ENCODE peak calls at places on chromosomes 12 and 14, in ten cellular contexts. H is AG04450; J is memory B cell; O is tibial nerve; F is GM12878; Y is type B pancreatic cell; Q is MCF 10A; P is fibroblast of the conjunctiva; U is A549; Z is naive thymus-derived CD8-positive, alpha-beta T cell. A is an unnamed sample.

GRCh38 chr12:105100998-105101397 is 6.5 kb upstream of the WASHC4 start:
- DNase-seq in H (no peak), J (no peak), O (no peak), F (no peak), Y (no peak), Q (no peak), P (no peak), U (no peak), Z (no peak), A (peak; percentile 27)

GRCh38 chr14:78227466-78228077 is 57.4 kb downstream of the NRXN3 start:
- DNase-seq in H (no peak), J (no peak), O (no peak), F (no peak), Y (no peak), Q (peak; percentile 44), P (no peak), U (no peak), Z (no peak), A (no peak)

GRCh38 chr12:127485528-127485927 is 781.4 kb upstream of the TMEM132C start:
- DNase-seq in H (peak; percentile 68), J (no peak), O (no peak), F (no peak), Y (no peak), Q (peak; percentile 88), P (peak; percentile 67), U (no peak), Z (no peak), A (peak; percentile 52)

GRCh38 chr12:112466835-112467234 is 48.1 kb downstream of the PTPN11 start:
- DNase-seq in H (no peak), J (no peak), O (no peak), F (no peak), Y (no peak), Q (no peak), P (no peak), U (no peak), Z (no peak), A (no peak)

GRCh38 chr12:65188179-65188709 is 18.9 kb downstream of the LEMD3 start:
- DNase-seq in H (no peak), J (no peak), O (no peak), F (no peak), Y (no peak), Q (no peak), P (no peak), U (no peak), Z (no peak), A (no peak)

GRCh38 chr12:62686938-62687337 is 220.3 kb downstream of the MON2 start:
- DNase-seq in H (no peak), J (no peak), O (no peak), F (no peak), Y (no peak), Q (no peak), P (no peak), U (no peak), Z (no peak), A (no peak)

GRCh38 chr14:96413526-96413925 is 21.6 kb downstream of the AK7 start:
- DNase-seq in H (no peak), J (no peak), O (no peak), F (no peak), Y (no peak), Q (no peak), P (no peak), U (no peak), Z (no peak), A (no peak)

GRCh38 chr12:125050446-125050845 is 14.8 kb upstream of the AACS start:
- DNase-seq in H (no peak), J (no peak), O (no peak), F (no peak), Y (no peak), Q (no peak), P (no peak), U (no peak), Z (peak; percentile 8), A (no peak)

GRCh38 chr14:22432348-22432976 is 156.6 kb downstream of the DAD1 start:
- DNase-seq in H (peak; percentile 74), J (no peak), O (peak; percentile 52), F (no peak), Y (no peak), Q (peak; percentile 97), P (peak; percentile 87), U (peak; percentile 41), Z (no peak), A (peak; percentile 90)

GRCh38 chr12:3173008-3173553 is 95.9 kb downstream of the TSPAN9 start:
- DNase-seq in H (no peak), J (no peak), O (no peak), F (no peak), Y (no peak), Q (no peak), P (no peak), U (no peak), Z (no peak), A (no peak)

GRCh38 chr12:75650989-75651695 is 139.7 kb upstream of the KRR1 start:
- DNase-seq in H (no peak), J (no peak), O (no peak), F (no peak), Y (no peak), Q (peak; percentile 14), P (no peak), U (no peak), Z (no peak), A (no peak)

GRCh38 chr12:89663577-89664357 is 44.9 kb downstream of the ATP2B1 start:
- DNase-seq in H (no peak), J (peak; percentile 15), O (no peak), F (peak; percentile 37), Y (no peak), Q (peak; percentile 31), P (peak; percentile 26), U (no peak), Z (no peak), A (no peak)

GRCh38 chr14:23513005-23513412 is 38.6 kb downstream of the ZFHX2 start:
- DNase-seq in H (no peak), J (no peak), O (no peak), F (no peak), Y (no peak), Q (no peak), P (no peak), U (no peak), Z (no peak), A (no peak)

GRCh38 chr14:62957562-62957961 is 87.7 kb downstream of the KCNH5 start:
- DNase-seq in H (peak; percentile 94), J (no peak), O (no peak), F (no peak), Y (no peak), Q (peak; percentile 68), P (peak; percentile 13), U (no peak), Z (no peak), A (no peak)

GRCh38 chr12:130086248-130086647 is 76.0 kb upstream of the FZD10 start:
- DNase-seq in H (no peak), J (no peak), O (no peak), F (no peak), Y (no peak), Q (no peak), P (no peak), U (no peak), Z (peak; percentile 37), A (no peak)

GRCh38 chr14:105844047-105844630 is 317.8 kb downstream of the TMEM121 start:
- DNase-seq in H (no peak), J (no peak), O (no peak), F (no peak), Y (no peak), Q (no peak), P (no peak), U (no peak), Z (no peak), A (no peak)

GRCh38 chr12:92144631-92145480 is 790 bp downstream of the BTG1 start:
- DNase-seq in H (no peak), J (peak; percentile 42), O (no peak), F (no peak), Y (peak; percentile 77), Q (peak; percentile 74), P (no peak), U (no peak), Z (peak; percentile 56), A (peak; percentile 82)

GRCh38 chr12:57534250-57534649 is 11.6 kb downstream of the MBD6 start:
- DNase-seq in H (no peak), J (no peak), O (no peak), F (no peak), Y (no peak), Q (no peak), P (no peak), U (no peak), Z (no peak), A (no peak)

GRCh38 chr14:46580941-46581671 is 70.5 kb downstream of the RPL10L start:
- DNase-seq in H (no peak), J (no peak), O (no peak), F (no peak), Y (no peak), Q (peak; percentile 63), P (peak; percentile 17), U (no peak), Z (no peak), A (peak; percentile 44)

GRCh38 chr12:2613674-2614073 is 181.1 kb upstream of the FKBP4 start:
- DNase-seq in H (peak; percentile 91), J (no peak), O (peak; percentile 32), F (peak; percentile 15), Y (no peak), Q (peak; percentile 82), P (peak; percentile 93), U (peak; percentile 22), Z (no peak), A (no peak)